ENCODE peak calls at places on chromosomes 13 and 19, in four cellular contexts. T, I, F and O are unnamed samples.

GRCh38 chr13:110330491-110331001 is 23.5 kb downstream of the COL4A2 start:
- DNase-seq in T (peak), I (no peak), F (peak), O (no peak)

GRCh38 chr19:3094638-3095374 is 644 bp downstream of the GNA11 start:
- DNase-seq in T (peak), I (no peak), F (no peak), O (no peak)

GRCh38 chr13:41942462-41943094 is 18.3 kb downstream of the VWA8 start:
- DNase-seq in T (peak), I (no peak), F (no peak), O (no peak)

GRCh38 chr13:110195547-110196485 is 111.1 kb downstream of the COL4A1 start:
- DNase-seq in T (no peak), I (no peak), F (no peak), O (no peak)

GRCh38 chr13:110771194-110771593 is 57.7 kb downstream of the ING1 start:
- DNase-seq in T (no peak), I (no peak), F (no peak), O (no peak)

GRCh38 chr19:34269081-34269480 is 14.7 kb downstream of the GARRE1 start:
- DNase-seq in T (no peak), I (no peak), F (no peak), O (no peak)

GRCh38 chr19:37981785-37982475 is 74.9 kb downstream of the SIPA1L3 start:
- DNase-seq in T (peak), I (no peak), F (no peak), O (no peak)

GRCh38 chr19:17389957-17390664 is 3.9 kb downstream of the CCDC194 start:
- DNase-seq in T (no peak), I (no peak), F (no peak), O (no peak)

GRCh38 chr13:83150616-83151307 is 731.5 kb downstream of the SLITRK1 start:
- DNase-seq in T (no peak), I (no peak), F (no peak), O (no peak)

GRCh38 chr19:829129-829758 is 1.6 kb downstream of the AZU1 start:
- DNase-seq in T (no peak), I (no peak), F (no peak), O (no peak)

GRCh38 chr19:36051637-36052036 is 2.4 kb downstream of the THAP8 start:
- DNase-seq in T (peak), I (no peak), F (no peak), O (no peak)

GRCh38 chr13:101013245-101013644 is 338.6 kb upstream of the TMTC4 start:
- DNase-seq in T (no peak), I (no peak), F (no peak), O (no peak)

GRCh38 chr19:2618611-2619010 is 83.9 kb downstream of the GNG7 start:
- DNase-seq in T (no peak), I (peak), F (peak), O (peak)